ENCODE peak calls at places on chromosomes 3 and 15, in eight cellular contexts. G is choroid plexus epithelial cell, M is HepG2, F is hepatocyte, K is endothelial cell of umbilical vein, T is lower leg skin, X is stomach, N is psoas muscle. B is an unnamed sample.

GRCh38 chr3:22372292-22372949 is 621.4 kb upstream of the ZNF385D start:
- DNase-seq in K (no peak), X (no peak), G (no peak), F (peak), T (no peak), M (no peak), N (peak), B (no peak)

GRCh38 chr15:101062471-101063171 is 143.5 kb downstream of the LRRK1 start:
- DNase-seq in F (no peak), T (no peak), N (no peak), G (no peak), X (no peak), K (no peak), M (no peak), B (no peak)

GRCh38 chr15:38647683-38648082 is 83.1 kb upstream of the RASGRP1 start:
- DNase-seq in T (no peak), M (peak), F (peak), N (no peak), X (no peak), G (peak), K (peak), B (no peak)

GRCh38 chr3:143098032-143098764 is 21.4 kb upstream of the CHST2 start:
- DNase-seq in F (no peak), X (no peak), G (no peak), N (no peak), M (no peak), T (no peak), K (no peak), B (no peak)

GRCh38 chr15:85785887-85786777 is 8.6 kb downstream of the KLHL25 start:
- DNase-seq in T (no peak), X (no peak), M (peak), K (peak), N (peak), G (peak), F (peak), B (no peak)

GRCh38 chr3:161415506-161416231 is 44.4 kb upstream of the SPTSSB start:
- DNase-seq in F (peak), X (peak), N (no peak), M (no peak), K (peak), G (peak), T (no peak), B (no peak)

GRCh38 chr3:59326246-59327024 is 276.6 kb upstream of the CFAP20DC start:
- DNase-seq in K (no peak), F (no peak), T (no peak), G (no peak), N (no peak), M (peak), X (no peak), B (no peak)

GRCh38 chr15:86916671-86917450 is 837.2 kb downstream of the AGBL1 start:
- DNase-seq in X (no peak), G (no peak), M (no peak), T (no peak), N (no peak), F (no peak), K (no peak), B (no peak)

GRCh38 chr15:39828374-39828931 is 45.8 kb upstream of the FSIP1 start:
- DNase-seq in X (no peak), K (peak), T (no peak), F (peak), N (no peak), M (no peak), G (peak), B (no peak)

GRCh38 chr15:39100106-39100505 is 480.8 kb upstream of the THBS1 start:
- DNase-seq in M (no peak), G (no peak), T (no peak), F (no peak), X (no peak), K (no peak), N (no peak), B (no peak)

GRCh38 chr3:118818386-118818785 is 216.3 kb downstream of the IGSF11 start:
- DNase-seq in T (no peak), X (no peak), M (peak), G (peak), F (no peak), K (no peak), N (no peak), B (no peak)

GRCh38 chr15:33201376-33202189 is 7.1 kb upstream of the FMN1 start:
- DNase-seq in T (no peak), F (peak), M (peak), X (peak), N (peak), K (peak), G (peak), B (no peak)

GRCh38 chr3:143283432-143284128 is 164.0 kb downstream of the CHST2 start:
- DNase-seq in X (no peak), G (no peak), N (no peak), T (no peak), K (no peak), M (no peak), F (no peak), B (no peak)

GRCh38 chr3:143170043-143170442 is 50.5 kb downstream of the CHST2 start:
- DNase-seq in K (no peak), M (no peak), T (no peak), X (no peak), G (peak), F (no peak), N (no peak), B (no peak)

GRCh38 chr3:194306771-194307640 is 44.1 kb downstream of the CPN2 start:
- DNase-seq in G (no peak), X (no peak), T (no peak), M (no peak), N (no peak), K (no peak), F (no peak), B (no peak)

GRCh38 chr3:26118165-26118564 is 328.3 kb downstream of the OXSM start:
- DNase-seq in F (no peak), M (no peak), T (no peak), K (no peak), X (no peak), N (no peak), G (peak), B (no peak)

GRCh38 chr3:69838217-69838616 is 99.0 kb downstream of the MITF start:
- DNase-seq in X (no peak), M (no peak), F (no peak), K (no peak), T (no peak), G (peak), N (no peak), B (no peak)

GRCh38 chr3:187783098-187783497 is 37.8 kb upstream of the BCL6 start:
- DNase-seq in F (peak), K (no peak), M (no peak), X (peak), N (no peak), T (peak), G (peak), B (no peak)

GRCh38 chr3:47009225-47010049 is 30.0 kb downstream of the NBEAL2 start:
- DNase-seq in N (peak), G (peak), F (peak), M (no peak), X (peak), K (peak), T (peak), B (peak)

GRCh38 chr15:52527898-52528464 is 699 bp downstream of the MYO5A start:
- DNase-seq in K (peak), T (no peak), X (peak), F (peak), N (no peak), M (no peak), G (peak), B (peak)

GRCh38 chr3:159634414-159634813 is 354.2 kb upstream of the IL12A start:
- DNase-seq in M (no peak), X (no peak), F (no peak), G (peak), N (no peak), T (no peak), K (no peak), B (no peak)

GRCh38 chr3:186772886-186773417 is 10.4 kb upstream of the EIF4A2 start:
- DNase-seq in M (no peak), X (peak), K (peak), F (peak), T (peak), N (peak), G (no peak), B (peak)

GRCh38 chr3:182092662-182093262 is 381.0 kb downstream of the SOX2 start:
- DNase-seq in F (no peak), M (no peak), G (no peak), N (no peak), T (no peak), K (no peak), X (no peak), B (no peak)

GRCh38 chr3:58560771-58561311 is 16.4 kb downstream of the FAM107A start:
- DNase-seq in T (no peak), X (no peak), N (no peak), K (peak), F (peak), G (peak), M (peak), B (no peak)

GRCh38 chr3:172751188-172751571 is 654 bp downstream of the ECT2 start:
- DNase-seq in G (peak), T (no peak), K (peak), M (no peak), N (no peak), X (no peak), F (peak), B (no peak)

GRCh38 chr15:34335176-34335575 is 2.4 kb downstream of the SLC12A6 start:
- DNase-seq in T (no peak), G (peak), M (no peak), F (no peak), N (no peak), K (peak), X (no peak), B (no peak)

GRCh38 chr15:90075420-90076289 is 26.6 kb downstream of the IDH2 start:
- DNase-seq in T (peak), K (no peak), G (no peak), N (no peak), X (peak), M (peak), F (peak), B (no peak)

GRCh38 chr3:5222283-5223005 is 34.9 kb downstream of the EDEM1 start:
- DNase-seq in M (no peak), T (no peak), N (no peak), X (no peak), G (no peak), F (no peak), K (no peak), B (no peak)

GRCh38 chr3:5227812-5228211 is 40.3 kb downstream of the EDEM1 start:
- DNase-seq in X (no peak), T (no peak), K (no peak), M (no peak), F (no peak), G (no peak), N (no peak), B (no peak)

GRCh38 chr3:5229414-5229813 is 41.9 kb downstream of the EDEM1 start:
- DNase-seq in F (no peak), N (no peak), X (no peak), G (no peak), K (no peak), T (no peak), M (no peak), B (no peak)

GRCh38 chr3:5231067-5231466 is 43.6 kb downstream of the EDEM1 start:
- DNase-seq in X (no peak), F (no peak), M (no peak), K (no peak), N (no peak), T (no peak), G (no peak), B (no peak)

DNA sequence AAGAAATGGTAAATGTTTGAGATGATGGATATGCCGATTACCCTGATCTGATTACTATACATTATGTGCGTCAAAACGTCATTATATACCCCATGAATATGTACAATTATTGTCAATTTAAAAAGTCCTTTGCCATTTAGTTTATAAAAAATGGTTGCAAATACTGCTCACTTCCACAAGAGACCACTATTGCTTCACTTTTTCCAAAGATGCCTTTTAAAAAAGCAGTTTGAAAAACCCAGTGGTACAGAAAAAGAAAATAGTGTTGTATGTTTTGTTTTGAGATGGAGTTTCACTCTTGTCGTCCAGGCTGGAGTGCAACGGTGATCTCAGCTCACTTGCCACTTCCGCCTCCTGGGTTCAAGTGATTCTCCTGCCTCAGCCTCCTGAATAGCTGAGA is 39.3 kb downstream of the EDEM1 start:
- DNase-seq in N (no peak), G (peak), F (peak), T (no peak), M (peak), X (no peak), K (peak), B (no peak)
- TF ChIP-seq CTCF in N (peak), G (peak), F (peak), T (no peak), M (peak), X (no peak), K (no peak), B (peak)

GRCh38 chr15:70258369-70259029 is 160.8 kb upstream of the TLE3 start:
- DNase-seq in F (no peak), G (no peak), M (no peak), T (no peak), K (peak), X (no peak), N (peak), B (no peak)
- H3K4me3 ChIP-seq in F (no peak), G (no peak), M (no peak), T (no peak), K (no peak), X (no peak), N (no peak), B (no peak)

GRCh38 chr3:179069762-179070390 is 1.7 kb downstream of the ZMAT3 start:
- DNase-seq in X (no peak), K (peak), F (no peak), N (no peak), T (no peak), M (no peak), G (peak), B (no peak)

GRCh38 chr3:179071161-179071568 is 444 bp downstream of the ZMAT3 start:
- DNase-seq in G (peak), X (no peak), K (peak), T (no peak), F (peak), N (no peak), M (peak), B (peak)

GRCh38 chr3:179068779-179069530 is 2.7 kb downstream of the ZMAT3 start:
- DNase-seq in N (no peak), M (no peak), T (no peak), K (peak), F (no peak), G (peak), X (no peak), B (no peak)

GRCh38 chr3:179073816-179074215 is 2.2 kb upstream of the ZMAT3 start:
- DNase-seq in M (no peak), F (no peak), N (no peak), K (no peak), T (no peak), G (no peak), X (no peak), B (no peak)

DNA sequence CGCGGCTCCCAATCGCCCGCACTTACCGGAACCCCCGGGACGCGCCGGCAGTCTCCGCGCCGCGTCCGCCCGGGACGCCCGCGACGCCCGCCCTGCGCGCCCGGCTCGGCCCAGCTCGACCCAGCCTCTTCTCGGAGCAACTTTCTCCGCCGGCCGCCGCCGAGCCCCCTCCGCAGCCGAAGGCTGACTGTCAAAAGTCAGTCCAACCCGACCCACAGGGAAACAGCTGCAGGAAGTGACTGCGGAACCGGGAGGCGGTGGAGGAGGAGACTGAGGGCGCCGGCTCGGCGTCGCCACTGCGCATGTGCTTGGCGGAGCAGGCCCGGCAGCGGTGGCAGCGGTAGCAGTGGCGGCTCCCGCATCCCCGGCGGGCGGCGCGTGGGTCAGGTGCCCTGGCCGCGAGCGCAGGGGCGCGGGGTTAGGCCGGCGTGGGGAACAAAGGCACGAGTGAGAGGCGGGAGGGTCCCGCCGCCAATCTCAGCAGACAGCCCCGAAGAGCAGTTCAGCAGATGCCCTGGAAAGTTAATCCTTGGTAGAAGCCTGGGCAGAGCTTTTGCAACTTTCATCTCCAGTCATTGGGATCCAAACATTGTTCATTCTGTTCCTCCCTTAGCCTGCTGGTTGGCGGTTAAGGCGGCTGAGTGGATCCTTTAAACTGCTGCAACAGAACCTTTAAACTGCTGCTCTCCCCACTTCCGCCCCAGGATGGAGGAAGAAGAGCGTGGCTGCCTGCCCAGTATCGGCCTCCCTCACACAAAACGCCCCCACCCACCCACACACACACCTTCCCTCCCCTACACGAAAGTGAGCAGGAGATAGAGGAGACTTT is at the start of gene ZMAT3:
- DNase-seq in F (peak), G (peak), N (peak), M (peak), X (peak), K (peak), T (peak), B (peak)
- TF ChIP-seq CTCF in F (no peak), G (no peak), N (no peak), M (no peak), X (no peak), K (no peak), T (no peak), B (no peak)

GRCh38 chr3:184697845-184698244 is 14.0 kb downstream of the MAGEF1 start:
- DNase-seq in K (no peak), M (no peak), T (no peak), N (no peak), G (no peak), X (no peak), F (no peak), B (no peak)

GRCh38 chr3:184700759-184701158 is 11.1 kb downstream of the MAGEF1 start:
- DNase-seq in M (no peak), X (no peak), T (no peak), K (no peak), F (no peak), G (no peak), N (no peak), B (no peak)

DNA sequence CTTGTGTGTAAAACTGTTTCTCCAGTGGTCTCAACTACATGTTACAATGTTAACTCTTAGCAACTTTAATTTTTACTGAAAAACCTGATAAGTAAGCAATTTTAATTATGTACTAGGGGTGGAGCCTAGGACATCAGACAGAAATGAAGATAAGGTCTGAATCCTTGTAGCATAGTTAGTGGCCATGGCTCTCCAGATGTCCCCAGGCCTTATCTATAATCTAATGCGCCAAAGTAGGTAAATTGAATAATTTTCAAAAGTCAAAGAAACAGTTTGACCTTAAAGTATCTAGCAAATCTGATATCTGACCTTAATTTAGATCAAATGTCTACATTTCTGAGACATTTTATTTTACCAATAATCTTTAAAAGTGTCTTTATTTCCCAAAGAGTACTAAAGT is 8.2 kb downstream of the MAGEF1 start:
- DNase-seq in N (no peak), X (no peak), G (no peak), F (no peak), T (no peak), K (no peak), M (no peak), B (no peak)
- H3K4me3 ChIP-seq in N (no peak), X (no peak), G (no peak), F (no peak), T (no peak), K (no peak), M (no peak), B (no peak)

DNA sequence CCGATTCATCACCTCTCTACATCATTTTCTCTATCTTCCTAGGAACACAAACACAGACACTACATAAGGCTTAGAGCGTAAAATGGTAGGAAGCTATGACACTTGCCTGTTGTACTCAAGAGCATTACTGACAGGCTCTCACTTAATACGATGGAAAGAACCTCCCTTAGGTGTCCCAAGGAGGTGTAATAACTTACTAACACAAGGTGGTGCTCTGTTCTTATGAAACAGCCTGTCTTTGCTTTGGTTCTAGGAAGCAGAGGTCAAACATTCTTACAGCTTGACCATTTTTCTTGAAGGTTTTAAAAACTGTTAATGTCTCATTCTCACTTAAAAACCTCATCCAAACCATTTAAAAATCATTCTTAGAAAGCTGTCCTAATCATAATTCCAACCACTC is 317.9 kb upstream of the AGTR1 start:
- DNase-seq in X (no peak), F (peak), K (peak), G (peak), T (no peak), N (no peak), M (peak), B (no peak)
- TF ChIP-seq CTCF in X (no peak), F (peak), K (peak), G (peak), T (no peak), N (peak), M (peak), B (peak)

GRCh38 chr3:183710231-183710630 is 12.6 kb downstream of the YEATS2 start:
- DNase-seq in F (no peak), G (no peak), M (no peak), T (no peak), K (no peak), N (no peak), X (no peak), B (no peak)
- H3K4me3 ChIP-seq in F (no peak), G (no peak), M (no peak), T (no peak), K (no peak), N (no peak), X (no peak), B (no peak)

GRCh38 chr15:50552238-50552637 is 5.8 kb upstream of the USP50 start:
- DNase-seq in T (no peak), N (no peak), K (no peak), M (no peak), F (no peak), G (no peak), X (no peak), B (no peak)
- TF ChIP-seq CTCF in T (no peak), N (no peak), K (no peak), M (no peak), F (no peak), G (no peak), X (no peak), B (no peak)

B was measured in uterus.